ENCODE peak calls at places on chromosomes 5 and 9, in ten cellular contexts. C is brain microvascular endothelial cell, S is RWPE1, U is bronchial epithelial cell, E is lower lobe of right lung, V is sigmoid colon, F is fibroblast of mammary gland, D is thyroid gland, O is spleen, M is choroid plexus epithelial cell. W is an unnamed sample.

GRCh38 chr5:170848033-170848432 is 13.8 kb upstream of the RANBP17 start:
- DNase-seq in M (peak), S (no peak), O (no peak), D (no peak), F (peak), C (peak), E (no peak), U (peak), V (no peak), W (no peak)

GRCh38 chr5:23977996-23978395 is 470.6 kb downstream of the PRDM9 start:
- DNase-seq in S (no peak), O (no peak), D (no peak), V (no peak), U (no peak), C (no peak), E (no peak), F (no peak), M (no peak), W (no peak)

GRCh38 chr9:134066923-134067851 is 639 bp downstream of the BRD3 start:
- DNase-seq in O (peak), U (no peak), V (peak), C (no peak), M (no peak), D (peak), E (peak), S (peak), F (peak), W (no peak)

GRCh38 chr5:153831976-153832375 is 206.7 kb downstream of the FAM114A2 start:
- DNase-seq in E (no peak), O (no peak), C (peak), V (no peak), F (peak), M (peak), D (no peak), S (peak), U (peak), W (no peak)

GRCh38 chr9:114149765-114150340 is 5.5 kb upstream of the COL27A1 start:
- DNase-seq in U (no peak), S (no peak), O (no peak), D (no peak), E (no peak), V (no peak), C (no peak), F (no peak), M (no peak), W (no peak)

GRCh38 chr9:114472765-114473446 is 32.4 kb downstream of the WHRN start:
- DNase-seq in F (no peak), O (no peak), D (no peak), V (no peak), M (no peak), S (peak), U (peak), C (no peak), E (no peak), W (no peak)

GRCh38 chr9:13529321-13530104 is 250.0 kb upstream of the MPDZ start:
- DNase-seq in E (no peak), C (no peak), S (peak), M (no peak), D (no peak), V (no peak), O (no peak), U (peak), F (no peak), W (no peak)

GRCh38 chr5:59039296-59040006 is 456.6 kb downstream of the RAB3C start:
- DNase-seq in V (peak), S (peak), F (peak), C (peak), U (peak), O (peak), E (peak), D (peak), M (peak), W (peak)

GRCh38 chr5:176611435-176611834 is 1.5 kb upstream of the GPRIN1 start:
- DNase-seq in O (no peak), V (no peak), D (peak), C (peak), U (peak), E (peak), F (peak), S (peak), M (peak), W (peak)

GRCh38 chr5:155886311-155887031 is 440.5 kb upstream of the SGCD start:
- DNase-seq in S (no peak), C (no peak), M (no peak), O (no peak), D (no peak), V (no peak), F (no peak), E (no peak), U (no peak), W (no peak)

GRCh38 chr9:126879288-126879687 is 18.8 kb downstream of the ZBTB34 start:
- DNase-seq in V (no peak), D (no peak), C (no peak), E (no peak), F (no peak), S (no peak), U (no peak), O (peak), M (no peak), W (no peak)

GRCh38 chr5:149358294-149358651 is 427 bp downstream of the PCYOX1L start:
- DNase-seq in C (no peak), F (no peak), D (peak), S (no peak), M (peak), V (peak), U (no peak), O (peak), E (peak), W (no peak)

GRCh38 chr9:105242557-105242956 is 1.9 kb upstream of the SLC44A1 start:
- DNase-seq in E (no peak), F (peak), V (no peak), U (no peak), C (no peak), D (no peak), O (no peak), S (no peak), M (peak), W (no peak)

GRCh38 chr9:131943397-131943796 is 136.3 kb downstream of the MED27 start:
- DNase-seq in U (peak), O (no peak), C (no peak), D (no peak), F (no peak), E (no peak), M (no peak), V (no peak), S (peak), W (no peak)

GRCh38 chr5:95759634-95760033 is 28.5 kb downstream of the RHOBTB3 start:
- DNase-seq in C (peak), S (no peak), O (no peak), M (peak), E (no peak), D (no peak), F (peak), V (no peak), U (peak), W (no peak)

GRCh38 chr9:94507531-94508258 is 47.2 kb upstream of the PCAT7 start:
- DNase-seq in C (no peak), F (no peak), U (no peak), S (no peak), M (no peak), V (no peak), E (no peak), O (no peak), D (no peak), W (no peak)

GRCh38 chr5:115543931-115544370 is 624 bp downstream of the FEM1C start:
- DNase-seq in F (peak), U (peak), M (peak), E (no peak), V (peak), O (no peak), C (peak), S (peak), D (peak), W (peak)

GRCh38 chr9:134429007-134429406 is 102.8 kb downstream of the RXRA start:
- DNase-seq in V (no peak), F (no peak), M (no peak), O (no peak), S (no peak), C (no peak), E (no peak), D (no peak), U (no peak), W (no peak)

GRCh38 chr5:124980174-124980941 is 233.9 kb upstream of the ZNF608 start:
- DNase-seq in S (no peak), V (no peak), D (no peak), M (no peak), E (no peak), O (no peak), C (no peak), F (no peak), U (no peak), W (no peak)

GRCh38 chr9:98678244-98678842 is 30.4 kb downstream of the GABBR2 start:
- DNase-seq in F (peak), E (no peak), U (peak), S (peak), O (peak), M (peak), V (no peak), C (no peak), D (peak), W (no peak)

GRCh38 chr5:96997265-96997859 is 61.5 kb downstream of the LNPEP start:
- DNase-seq in F (peak), C (peak), E (no peak), U (peak), M (peak), D (peak), V (no peak), O (no peak), S (peak), W (no peak)

GRCh38 chr9:81472701-81473100 is 216.6 kb downstream of the TLE1 start:
- DNase-seq in V (no peak), D (no peak), U (no peak), M (no peak), S (no peak), F (no peak), C (no peak), E (no peak), O (no peak), W (no peak)

GRCh38 chr5:138725885-138726457 is 27.3 kb upstream of the CTNNA1 start:
- DNase-seq in D (no peak), C (no peak), S (no peak), O (peak), E (no peak), F (peak), V (peak), U (no peak), M (no peak), W (no peak)

GRCh38 chr9:34546834-34547827 is 24.3 kb upstream of the ENHO start:
- DNase-seq in M (peak), V (peak), E (no peak), S (peak), F (peak), D (peak), O (peak), C (peak), U (peak), W (no peak)

GRCh38 chr5:142432961-142433360 is 108.1 kb upstream of the SPRY4 start:
- DNase-seq in M (no peak), E (no peak), C (no peak), F (no peak), S (no peak), U (no peak), D (peak), V (no peak), O (no peak), W (no peak)

GRCh38 chr5:139745121-139745799 is 50.3 kb upstream of the PSD2 start:
- DNase-seq in S (peak), E (no peak), D (peak), C (peak), M (peak), V (peak), O (no peak), U (peak), F (peak), W (no peak)

GRCh38 chr9:69961834-69962233 is 81.8 kb upstream of the MAMDC2 start:
- DNase-seq in M (no peak), S (peak), O (no peak), D (no peak), V (no peak), C (no peak), F (no peak), U (peak), E (no peak), W (no peak)

GRCh38 chr9:134661299-134661698 is 19.7 kb downstream of the COL5A1 start:
- DNase-seq in F (peak), S (no peak), C (no peak), E (no peak), U (no peak), O (no peak), D (no peak), V (peak), M (no peak), W (no peak)

GRCh38 chr9:69984831-69985230 is 58.8 kb upstream of the MAMDC2 start:
- DNase-seq in E (no peak), S (no peak), M (no peak), D (no peak), U (no peak), O (no peak), F (no peak), V (no peak), C (no peak), W (no peak)

GRCh38 chr5:154318691-154319090 is 127.1 kb upstream of the SAP30L start:
- DNase-seq in C (no peak), U (no peak), D (no peak), O (no peak), F (no peak), V (no peak), E (no peak), M (no peak), S (no peak), W (no peak)

GRCh38 chr9:27337833-27338526 is 41.0 kb upstream of the EQTN start:
- DNase-seq in F (no peak), U (no peak), S (no peak), D (no peak), O (no peak), V (no peak), C (no peak), E (peak), M (peak), W (no peak)

GRCh38 chr9:123749580-123750202 is 180.2 kb downstream of the DENND1A start:
- DNase-seq in V (no peak), D (no peak), F (peak), E (no peak), M (peak), U (peak), O (no peak), S (peak), C (no peak), W (no peak)

GRCh38 chr9:87498046-87498815 is 564 bp downstream of the DAPK1 start:
- DNase-seq in O (peak), E (peak), U (no peak), V (peak), M (peak), F (peak), C (no peak), S (peak), D (peak), W (peak)

GRCh38 chr5:54062958-54063357 is 247.4 kb downstream of the ARL15 start:
- DNase-seq in F (peak), S (no peak), U (peak), O (no peak), D (no peak), C (peak), M (peak), V (no peak), E (no peak), W (no peak)

GRCh38 chr9:10268500-10269485 is 344.0 kb downstream of the PTPRD start:
- DNase-seq in E (no peak), S (peak), V (no peak), C (peak), F (peak), U (peak), D (peak), M (peak), O (no peak), W (no peak)

GRCh38 chr5:118115791-118116190 is 872.6 kb downstream of the DTWD2 start:
- DNase-seq in D (no peak), O (no peak), S (no peak), V (no peak), M (no peak), U (peak), F (no peak), C (no peak), E (no peak), W (no peak)

DNA sequence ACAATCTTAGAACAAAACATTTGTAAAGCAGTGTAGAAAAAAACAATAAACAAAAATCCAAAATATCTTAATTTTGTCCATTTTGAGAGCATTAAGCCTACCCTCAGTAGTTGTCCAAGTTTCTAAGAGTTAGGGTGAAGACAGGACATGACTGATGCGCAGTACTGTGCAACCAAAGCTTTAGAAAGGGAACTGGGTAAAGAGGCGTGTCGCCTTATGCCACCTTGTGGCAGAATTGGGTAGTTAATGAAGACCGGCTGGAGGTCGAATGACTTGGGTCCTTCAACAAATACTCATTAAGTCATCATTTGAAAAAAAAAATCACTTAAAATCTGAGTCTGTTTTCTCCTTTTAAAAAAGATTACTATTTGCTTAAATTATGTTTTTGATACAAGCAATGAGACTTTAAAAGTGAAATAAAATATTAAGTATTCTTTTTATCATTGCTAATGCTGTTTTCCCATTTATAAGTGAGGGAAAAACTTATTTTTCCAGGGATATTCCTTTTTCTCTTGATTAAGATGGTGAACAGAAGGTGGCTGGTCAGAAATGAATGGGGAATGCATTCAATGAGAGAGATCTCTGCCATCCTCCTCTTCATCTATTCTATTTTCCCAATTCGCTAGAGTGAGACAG is 3.5 kb upstream of the RNF20 start:
- DNase-seq in C (peak), D (peak), V (peak), F (peak), S (peak), M (peak), U (peak), O (no peak), E (peak), W (peak)
- TF ChIP-seq CTCF in C (peak), D (peak), V (peak), F (peak), S (peak), M (peak), U (peak), O (peak), E (peak), W (peak)

DNA sequence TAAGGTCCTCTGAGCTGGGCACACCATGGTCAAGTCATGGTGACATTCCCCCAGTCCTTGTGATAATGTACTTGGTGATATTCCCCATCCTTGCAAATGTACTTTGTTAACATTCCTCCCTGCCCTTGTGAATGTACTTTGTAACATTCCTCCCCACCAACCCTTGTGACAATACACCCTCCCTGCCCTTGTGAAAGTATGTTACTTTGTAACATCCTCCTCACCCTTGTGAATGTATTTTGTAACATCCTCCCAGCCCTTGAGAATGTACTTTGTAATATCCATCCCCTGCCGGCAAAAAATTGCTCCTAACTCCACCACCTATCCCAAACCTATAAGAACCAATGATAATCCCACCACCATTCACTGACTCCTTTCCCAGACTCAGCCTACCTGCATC is 53.3 kb downstream of the RAPGEF6 start:
- DNase-seq in S (no peak), V (no peak), F (no peak), C (no peak), U (no peak), E (no peak), O (no peak), D (no peak), M (peak), W (no peak)
- TF ChIP-seq CTCF in S (no peak), V (no peak), F (no peak), C (no peak), U (no peak), E (no peak), O (no peak), D (no peak), M (no peak), W (no peak)

DNA sequence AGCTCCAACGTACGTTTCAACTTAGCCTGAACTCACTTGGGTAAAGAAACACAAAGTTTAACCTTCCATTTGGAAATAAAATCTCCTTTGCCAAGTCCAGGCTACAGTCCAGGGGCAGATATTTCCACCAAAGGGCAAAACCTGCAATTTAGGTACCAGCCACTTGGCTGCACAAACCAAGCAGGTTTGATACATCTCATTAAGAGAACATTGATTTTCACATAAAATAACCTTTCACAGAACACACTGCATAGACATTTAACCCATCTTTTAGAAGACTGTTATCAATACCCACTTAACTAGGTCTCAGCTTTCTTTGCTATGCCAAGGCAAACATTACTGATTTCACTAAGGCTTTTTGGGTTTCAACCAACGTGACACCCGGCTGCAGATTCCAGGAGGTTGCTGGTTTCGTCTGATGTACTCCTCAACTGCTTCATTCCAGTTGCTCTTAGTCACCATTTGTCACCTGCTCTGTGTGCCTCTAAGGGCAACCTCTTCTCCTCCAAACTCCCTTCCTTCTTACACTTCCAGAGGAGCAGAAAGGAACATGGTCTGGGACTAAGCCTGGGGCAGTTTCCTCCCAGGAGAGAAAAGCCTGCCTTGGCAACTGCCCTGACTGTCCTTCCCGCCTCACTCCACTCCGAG is 67.1 kb downstream of the EPB41L4B start:
- DNase-seq in V (no peak), D (peak), C (peak), M (peak), S (peak), F (peak), O (no peak), E (no peak), U (peak), W (no peak)
- TF ChIP-seq CTCF in V (no peak), D (no peak), C (peak), M (peak), S (no peak), F (no peak), O (no peak), E (no peak), U (peak), W (no peak)

GRCh38 chr9:93340091-93340490 is 111.4 kb upstream of the FAM120A start:
- DNase-seq in C (no peak), F (no peak), U (no peak), D (no peak), E (no peak), M (no peak), O (no peak), S (no peak), V (no peak), W (no peak)
- TF ChIP-seq CTCF in C (no peak), F (no peak), U (no peak), D (no peak), E (no peak), M (no peak), O (no peak), S (no peak), V (no peak), W (no peak)

DNA sequence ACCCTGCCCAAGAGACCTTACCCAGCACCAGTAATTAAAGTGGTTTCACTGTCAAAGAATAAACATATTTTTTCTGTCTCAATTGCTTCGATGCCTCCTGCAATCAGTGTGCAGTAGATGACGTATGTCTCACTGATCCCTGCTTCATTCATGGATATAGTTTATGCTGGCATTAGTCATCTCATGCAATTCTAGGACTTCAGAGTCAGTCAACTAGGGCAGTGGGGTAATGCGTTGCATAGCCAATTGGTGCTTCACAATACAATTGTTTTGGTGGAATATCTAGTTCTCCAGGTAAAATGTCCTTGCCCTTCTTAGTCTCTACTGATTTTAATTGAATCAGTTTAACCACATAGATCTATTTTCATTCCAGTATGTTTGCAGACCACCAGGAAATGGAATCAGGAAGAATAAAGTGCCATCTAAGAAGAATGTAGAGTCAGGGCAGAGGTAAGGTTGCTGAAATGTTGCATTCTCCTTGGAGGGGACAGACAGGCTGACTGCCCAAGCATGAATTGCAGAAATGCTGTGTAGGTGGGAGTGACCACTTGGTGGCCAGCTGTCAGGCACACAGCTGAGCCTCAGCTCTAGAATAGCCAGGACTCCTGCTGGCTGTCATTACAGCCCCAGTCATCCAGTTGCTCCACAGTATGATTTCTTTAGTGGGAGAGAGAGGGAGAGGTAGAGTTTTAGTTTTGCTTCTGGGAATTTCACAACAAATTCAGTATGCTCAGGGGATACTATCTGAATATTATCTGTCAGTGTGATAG is 73.5 kb upstream of the MEGF10 start:
- DNase-seq in U (peak), C (no peak), V (no peak), O (no peak), F (no peak), E (no peak), S (no peak), M (no peak), D (peak), W (no peak)
- TF ChIP-seq CTCF in U (no peak), C (peak), V (no peak), O (no peak), F (no peak), E (no peak), S (no peak), M (peak), D (no peak), W (no peak)

W was measured in mesothelial cell of epicardium.